ENCODE peak calls at places on chromosomes 11 and 22, in eight cellular contexts. I is AG10803, U is brain microvascular endothelial cell, O is activated gamma-delta T cell treated with Interleukin-2 at 50 U/mL for 16 hours, P is mucosa of gallbladder, B is activated T-cell treated with anti-CD3 and anti-CD28 coated beads for 4 hours, E is GM12891, G is RWPE1. Y is an unnamed sample.

GRCh38 chr11:27443746-27444465 is 28.7 kb downstream of the LGR4 start:
- DNase-seq in I (no peak), U (no peak), O (no peak), P (no peak), B (no peak), E (no peak), G (no peak), Y (no peak)

GRCh38 chr11:102421262-102421661 is 31.3 kb downstream of the TMEM123 start:
- DNase-seq in I (no peak), U (no peak), O (no peak), P (no peak), B (no peak), E (no peak), G (no peak), Y (peak; percentile 47)

GRCh38 chr11:23359297-23359696 is 499.0 kb upstream of the CCDC179 start:
- DNase-seq in I (peak; percentile 68), U (peak; percentile 86), O (no peak), P (peak; percentile 40), B (no peak), E (no peak), G (peak; percentile 51), Y (no peak)

GRCh38 chr11:17578958-17579357 is 31.9 kb downstream of the OTOG start:
- DNase-seq in I (no peak), U (no peak), O (no peak), P (no peak), B (no peak), E (no peak), G (no peak), Y (no peak)

GRCh38 chr11:127693686-127694085 is 693.1 kb upstream of the KIRREL3 start:
- DNase-seq in I (no peak), U (no peak), O (no peak), P (no peak), B (no peak), E (no peak), G (no peak), Y (no peak)

GRCh38 chr11:130061017-130061416 is 8.7 kb upstream of the APLP2 start:
- DNase-seq in I (no peak), U (no peak), O (no peak), P (no peak), B (no peak), E (no peak), G (no peak), Y (no peak)

GRCh38 chr11:17822021-17822781 is 87.6 kb downstream of the KCNC1 start:
- DNase-seq in I (peak; percentile 84), U (peak; percentile 39), O (no peak), P (peak; percentile 23), B (no peak), E (no peak), G (no peak), Y (no peak)

GRCh38 chr11:46363031-46363407 is 15.8 kb downstream of the DGKZ start:
- DNase-seq in I (peak; percentile 58), U (peak; percentile 83), O (no peak), P (peak; percentile 68), B (no peak), E (no peak), G (peak; percentile 63), Y (no peak)

GRCh38 chr22:20451920-20452319 is 14.3 kb upstream of the SCARF2 start:
- DNase-seq in I (no peak), U (no peak), O (no peak), P (no peak), B (no peak), E (no peak), G (no peak), Y (no peak)

GRCh38 chr11:66498508-66498907 is 11.9 kb upstream of the BBS1 start:
- DNase-seq in I (no peak), U (no peak), O (no peak), P (no peak), B (no peak), E (no peak), G (no peak), Y (no peak)

GRCh38 chr11:115544422-115544821 is 40.2 kb upstream of the CADM1 start:
- DNase-seq in I (no peak), U (no peak), O (no peak), P (no peak), B (no peak), E (no peak), G (no peak), Y (no peak)

GRCh38 chr11:26851696-26852095 is 129.8 kb upstream of the SLC5A12 start:
- DNase-seq in I (no peak), U (no peak), O (no peak), P (no peak), B (no peak), E (no peak), G (no peak), Y (no peak)

GRCh38 chr22:23684051-23684450 is 6.8 kb upstream of the RGL4 start:
- DNase-seq in I (no peak), U (no peak), O (no peak), P (no peak), B (no peak), E (no peak), G (no peak), Y (no peak)

GRCh38 chr11:24794064-24794463 is 297.2 kb downstream of the LUZP2 start:
- DNase-seq in I (no peak), U (no peak), O (no peak), P (no peak), B (no peak), E (no peak), G (no peak), Y (no peak)

GRCh38 chr11:3161720-3162409 is 3.2 kb downstream of the OSBPL5 start:
- DNase-seq in I (no peak), U (no peak), O (no peak), P (no peak), B (no peak), E (no peak), G (no peak), Y (no peak)

GRCh38 chr22:19761500-19762314 is 1.1 kb downstream of the TBX1 start:
- DNase-seq in I (peak; percentile 36), U (no peak), O (no peak), P (no peak), B (no peak), E (no peak), G (no peak), Y (no peak)

GRCh38 chr11:74321487-74322188 is 10.2 kb upstream of the P4HA3 start:
- DNase-seq in I (peak; percentile 71), U (peak; percentile 49), O (no peak), P (no peak), B (peak; percentile 17), E (no peak), G (no peak), Y (no peak)

GRCh38 chr11:103541186-103541795 is 432.1 kb downstream of the DYNC2H1 start:
- DNase-seq in I (no peak), U (no peak), O (no peak), P (no peak), B (no peak), E (no peak), G (peak; percentile 7), Y (no peak)

GRCh38 chr11:122747358-122747757 is 90.9 kb upstream of the CRTAM start:
- DNase-seq in I (no peak), U (no peak), O (no peak), P (no peak), B (no peak), E (no peak), G (no peak), Y (no peak)

GRCh38 chr22:24985824-24986214 is 33.3 kb downstream of the KIAA1671 start:
- DNase-seq in I (peak; percentile 55), U (peak; percentile 98), O (no peak), P (no peak), B (no peak), E (no peak), G (peak; percentile 78), Y (no peak)

GRCh38 chr22:46057762-46058420 is 80.9 kb upstream of the WNT7B start:
- DNase-seq in I (peak; percentile 83), U (no peak), O (no peak), P (no peak), B (no peak), E (peak; percentile 80), G (no peak), Y (peak; percentile 45)

GRCh38 chr11:118175031-118175531 is 1.4 kb downstream of the SCN2B start:
- DNase-seq in I (peak; percentile 51), U (no peak), O (no peak), P (no peak), B (no peak), E (no peak), G (peak; percentile 60), Y (no peak)

GRCh38 chr22:32325416-32325801 is 32.3 kb upstream of the RFPL3 start:
- DNase-seq in I (no peak), U (no peak), O (no peak), P (no peak), B (no peak), E (no peak), G (no peak), Y (no peak)

GRCh38 chr11:121699801-121700200 is 247.0 kb upstream of the SORL1-AS1 start:
- DNase-seq in I (no peak), U (no peak), O (no peak), P (no peak), B (no peak), E (no peak), G (no peak), Y (no peak)

GRCh38 chr11:117807482-117808272 is 10.7 kb upstream of the DSCAML1 start:
- DNase-seq in I (peak; percentile 51), U (peak; percentile 69), O (peak; percentile 66), P (peak; percentile 84), B (peak; percentile 79), E (no peak), G (peak; percentile 58), Y (peak; percentile 57)

GRCh38 chr11:73185680-73186293 is 32.3 kb upstream of the P2RY2 start:
- DNase-seq in I (peak; percentile 87), U (peak; percentile 42), O (no peak), P (no peak), B (no peak), E (no peak), G (peak; percentile 79), Y (no peak)

GRCh38 chr11:62880231-62880802 is 379 bp upstream of the SLC3A2 start:
- DNase-seq in I (peak; percentile 89), U (peak; percentile 69), O (no peak), P (peak; percentile 45), B (no peak), E (no peak), G (peak; percentile 62), Y (no peak)

Y was measured in central memory CD4-positive, alpha-beta T cell.